ENCODE peak calls at places on chromosomes 2 and 18, in nine cellular contexts. U is A549, M is uterus, Y is prostate gland, X is transverse colon, O is stomach, E is sigmoid colon, B is heart left ventricle, P is breast epithelium. I is an unnamed sample.
A peak's percentile ranks its signal among the peaks of the same experiment; 100 is the strongest.

GRCh38 chr2:119260636-119261497 is 37.2 kb downstream of the STEAP3 start:
- DNase-seq in O (no peak), M (no peak), X (no peak), B (no peak), P (no peak), Y (no peak), U (no peak), E (no peak), I (no peak)

GRCh38 chr2:191148766-191149165 is 2.0 kb downstream of the STAT4 start:
- DNase-seq in U (no peak), E (no peak), Y (no peak), O (no peak), M (no peak), P (no peak), X (no peak), B (no peak), I (no peak)

GRCh38 chr18:77052656-77053309 is 79.8 kb downstream of the MBP start:
- DNase-seq in E (no peak), B (no peak), Y (no peak), O (no peak), M (no peak), U (no peak), X (no peak), P (no peak), I (no peak)

GRCh38 chr2:128581849-128582244 is 263.2 kb upstream of the HS6ST1 start:
- DNase-seq in X (no peak), M (no peak), E (no peak), B (no peak), O (no peak), Y (no peak), P (peak; percentile 2), U (no peak), I (no peak)

GRCh38 chr2:10305254-10305635 is 2.5 kb downstream of the HPCAL1 start:
- DNase-seq in U (no peak), O (no peak), E (no peak), Y (no peak), P (no peak), X (no peak), M (no peak), B (no peak), I (no peak)

GRCh38 chr2:218081063-218081462 is 12.0 kb downstream of the RUFY4 start:
- DNase-seq in B (no peak), P (no peak), O (no peak), U (no peak), E (no peak), X (no peak), M (no peak), Y (no peak), I (no peak)

GRCh38 chr2:11515441-11516071 is 18.3 kb upstream of the GREB1 start:
- DNase-seq in P (no peak), E (no peak), M (peak; percentile 21), Y (no peak), U (no peak), O (no peak), X (no peak), B (no peak), I (no peak)

GRCh38 chr2:124112966-124113365 is 87.9 kb downstream of the CNTNAP5 start:
- DNase-seq in E (no peak), Y (no peak), M (no peak), O (no peak), B (no peak), X (no peak), P (no peak), U (no peak), I (no peak)

GRCh38 chr2:113073325-113073834 is 5.6 kb downstream of the IL1F10 start:
- DNase-seq in O (no peak), X (no peak), M (no peak), P (no peak), B (no peak), E (no peak), Y (no peak), U (no peak), I (no peak)

GRCh38 chr2:151728736-151729415 is 5.4 kb downstream of the NEB start:
- DNase-seq in O (no peak), E (no peak), M (no peak), B (no peak), X (no peak), Y (no peak), P (no peak), U (peak; percentile 11), I (no peak)

GRCh38 chr2:101566632-101567228 is 91.8 kb upstream of the RFX8 start:
- DNase-seq in O (no peak), X (no peak), M (no peak), U (peak; percentile 45), Y (no peak), P (no peak), E (no peak), B (no peak), I (no peak)

GRCh38 chr18:5309888-5310470 is 14.5 kb upstream of the ZBTB14 start:
- DNase-seq in O (no peak), M (no peak), B (no peak), E (no peak), X (no peak), P (no peak), Y (no peak), U (no peak), I (no peak)

GRCh38 chr2:159799833-159800232 is 1.8 kb upstream of the CD302 start:
- DNase-seq in O (no peak), E (no peak), Y (no peak), M (no peak), B (no peak), X (no peak), U (no peak), P (no peak), I (no peak)

GRCh38 chr2:159801925-159802324 is 3.9 kb upstream of the CD302 start:
- DNase-seq in O (no peak), Y (no peak), U (no peak), M (no peak), X (no peak), B (no peak), P (no peak), E (no peak), I (no peak)

GRCh38 chr2:159798376-159798724 is 342 bp upstream of the CD302 start:
- DNase-seq in B (no peak), M (no peak), X (no peak), E (no peak), P (no peak), O (no peak), Y (no peak), U (no peak), I (no peak)

GRCh38 chr2:159795781-159796667 is 2.0 kb downstream of the CD302 start:
- DNase-seq in Y (no peak), X (no peak), O (no peak), B (no peak), E (no peak), P (no peak), U (no peak), M (no peak), I (no peak)

GRCh38 chr2:159797468-159798375 is at the start of gene CD302:
- DNase-seq in Y (peak; percentile 43), O (peak; percentile 58), X (peak; percentile 65), U (peak; percentile 42), E (peak; percentile 84), M (peak; percentile 64), P (peak; percentile 37), B (peak; percentile 82), I (peak; percentile 60)
- TF ChIP-seq POLR2A in Y (no peak), O (no peak), X (peak; percentile 28), U (peak; percentile 25), E (no peak), M (no peak), P (no peak), B (peak; percentile 57), I (peak; percentile 73)

GRCh38 chr2:221572821-221573429 is 821 bp upstream of the EPHA4 start:
- DNase-seq in M (peak; percentile 36), P (peak; percentile 29), Y (peak; percentile 35), X (peak; percentile 66), B (peak; percentile 54), U (peak; percentile 46), E (peak; percentile 76), O (peak; percentile 44), I (peak; percentile 24)
- TF ChIP-seq POLR2A in M (no peak), P (no peak), Y (no peak), X (peak; percentile 51), B (peak; percentile 34), U (no peak), E (no peak), O (no peak), I (no peak)

GRCh38 chr2:240252191-240252871 is 111.9 kb upstream of the OTOS start:
- DNase-seq in X (no peak), E (peak; percentile 57), M (no peak), O (peak; percentile 24), Y (no peak), B (peak; percentile 38), P (no peak), U (no peak), I (no peak)

GRCh38 chr2:240249423-240250149 is 109.1 kb upstream of the OTOS start:
- DNase-seq in Y (no peak), B (peak; percentile 33), E (peak; percentile 69), O (peak; percentile 20), P (peak; percentile 16), U (no peak), X (no peak), M (no peak), I (no peak)

GRCh38 chr2:240250150-240250984 is 109.9 kb upstream of the OTOS start:
- DNase-seq in E (peak; percentile 61), O (peak; percentile 20), M (no peak), Y (no peak), P (no peak), B (peak; percentile 34), X (no peak), U (no peak), I (no peak)

GRCh38 chr2:240251848-240252190 is 111.4 kb upstream of the OTOS start:
- DNase-seq in X (no peak), E (no peak), U (no peak), Y (no peak), O (peak; percentile 24), M (no peak), P (no peak), B (no peak), I (no peak)

GRCh38 chr2:240250985-240251847 is 110.8 kb upstream of the OTOS start:
- DNase-seq in P (peak; percentile 84), X (peak; percentile 73), O (peak; percentile 83), U (peak; percentile 84), E (peak; percentile 95), M (peak; percentile 90), B (peak; percentile 97), Y (peak; percentile 67), I (peak; percentile 96)
- TF ChIP-seq POLR2A in P (no peak), X (no peak), O (no peak), U (peak; percentile 26), E (no peak), M (peak; percentile 39), B (no peak), Y (no peak), I (peak; percentile 32)

DNA sequence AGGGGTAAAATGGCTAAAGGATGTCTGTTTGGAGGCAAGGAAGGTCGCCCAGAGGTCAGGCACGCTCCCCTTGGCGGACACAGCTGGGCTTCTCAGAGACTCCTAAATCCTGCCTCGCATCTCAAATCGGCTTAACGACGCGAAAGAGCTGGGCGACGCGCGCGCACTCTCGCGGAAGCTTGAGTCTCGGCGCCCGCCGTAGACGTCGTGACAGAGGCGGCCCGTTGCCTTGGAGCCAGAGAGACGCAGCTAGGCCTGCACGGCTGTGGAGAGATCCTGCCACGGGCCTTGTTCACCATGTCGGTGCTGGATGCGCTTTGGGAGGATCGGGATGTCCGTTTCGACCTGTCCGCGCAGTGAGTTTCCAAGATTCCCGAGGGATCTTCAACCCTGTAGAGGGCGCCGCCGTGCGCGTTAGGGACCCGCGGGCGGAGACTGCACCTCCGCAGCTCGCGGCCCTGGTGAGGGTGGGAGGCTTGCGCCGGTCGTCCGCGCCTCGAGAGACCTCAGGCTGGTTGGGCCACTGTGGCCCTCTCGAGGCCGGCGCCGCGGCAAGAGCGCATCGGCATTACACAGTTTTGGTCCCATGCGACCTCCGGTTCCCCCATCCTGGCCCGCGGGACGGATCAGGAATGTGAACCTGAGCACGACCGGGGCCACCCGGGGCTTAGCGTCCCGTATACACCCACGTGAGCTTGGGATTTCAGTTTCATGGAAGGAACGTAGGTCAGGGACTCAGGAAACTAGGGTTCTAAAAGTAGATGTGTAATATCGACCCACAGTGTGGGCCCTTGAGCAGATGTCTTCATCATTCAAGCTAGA is at the start of gene BBS5:
- DNase-seq in P (peak; percentile 57), M (peak; percentile 76), X (peak; percentile 78), E (peak; percentile 91), B (peak; percentile 89), O (peak; percentile 82), U (peak; percentile 84), Y (peak; percentile 75), I (no peak)
- TF ChIP-seq POLR2A in P (no peak), M (no peak), X (no peak), E (no peak), B (no peak), O (no peak), U (peak; percentile 36), Y (no peak), I (no peak)

I was measured in H54.